ENCODE peak calls at places on chromosomes 16 and 17, in ten cellular contexts. H is iPS DF 6.9, U is mucosa of descending colon, O is Caco-2, L is sigmoid colon, W is GM23248, R is thoracic aorta, Z is cardiac muscle cell, I is ovary, X is aorta. Y is an unnamed sample.

GRCh38 chr16:29675811-29676643 is 3.0 kb upstream of the QPRT start:
- DNase-seq in L (no peak), H (no peak), I (no peak), U (no peak), Z (peak; percentile 56), R (no peak), W (peak; percentile 30), O (no peak), X (no peak), Y (no peak)

GRCh38 chr17:50117202-50118040 is 12.5 kb downstream of the SAMD14 start:
- DNase-seq in X (no peak), U (peak; percentile 80), H (no peak), I (peak; percentile 63), O (peak; percentile 53), Z (peak; percentile 90), L (no peak), R (no peak), W (peak; percentile 84), Y (peak; percentile 72)

GRCh38 chr16:79776243-79776884 is 175.8 kb upstream of the MAF start:
- DNase-seq in R (no peak), O (no peak), Z (no peak), W (peak; percentile 39), H (no peak), I (peak; percentile 71), L (peak; percentile 84), U (no peak), X (no peak), Y (peak; percentile 42)

GRCh38 chr17:60231691-60232090 is 81.9 kb downstream of the CA4 start:
- DNase-seq in W (peak; percentile 90), R (no peak), I (no peak), U (no peak), X (no peak), Z (no peak), L (no peak), H (no peak), O (no peak), Y (no peak)

GRCh38 chr17:61144876-61145564 is 254.6 kb upstream of the TBX2 start:
- DNase-seq in R (no peak), H (no peak), I (no peak), U (no peak), X (no peak), O (no peak), Z (peak; percentile 52), L (no peak), W (no peak), Y (no peak)

GRCh38 chr17:51000835-51001638 is 119.6 kb downstream of the SPAG9 start:
- DNase-seq in R (no peak), U (no peak), H (peak; percentile 13), X (no peak), O (no peak), L (no peak), W (peak; percentile 81), I (no peak), Z (peak; percentile 73), Y (no peak)

GRCh38 chr16:88723507-88723887 is 17.2 kb downstream of the CTU2 start:
- DNase-seq in R (no peak), L (no peak), W (no peak), O (no peak), U (no peak), I (no peak), Z (no peak), X (no peak), H (no peak), Y (no peak)

GRCh38 chr16:48687421-48688038 is 77.5 kb upstream of the N4BP1 start:
- DNase-seq in O (peak; percentile 62), X (peak; percentile 52), R (no peak), Z (peak; percentile 82), U (peak; percentile 25), I (peak; percentile 12), L (no peak), W (peak; percentile 83), H (peak; percentile 47), Y (peak; percentile 18)

GRCh38 chr16:35841632-35842031 is 2382.2 kb downstream of the TP53TG3F start:
- DNase-seq in X (no peak), R (no peak), W (no peak), H (no peak), L (no peak), I (no peak), Z (no peak), U (no peak), O (no peak), Y (no peak)
- H3K9me3 ChIP-seq in X (peaks cover 2% of the 10 kb centered on the region), R (no peaks in the 10 kb centered on the region), W (no peaks in the 10 kb centered on the region), H (peaks cover 4% of the 10 kb centered on the region), L (no peaks in the 10 kb centered on the region), I (no peaks in the 10 kb centered on the region), Z (peaks cover 2% of the 10 kb centered on the region), U (peaks cover 66% of the 10 kb centered on the region), O (no peaks in the 10 kb centered on the region), Y (no peaks in the 10 kb centered on the region)

GRCh38 chr16:76456016-76456415 is 178.8 kb downstream of the CNTNAP4 start:
- DNase-seq in X (no peak), O (no peak), U (no peak), L (no peak), Z (no peak), H (no peak), I (no peak), R (no peak), W (no peak), Y (no peak)
- H3K4me3 ChIP-seq in X (no peak overlapping the region), O (no peak overlapping the region), U (no peak overlapping the region), L (no peak overlapping the region), Z (no peak overlapping the region), H (no peak overlapping the region), I (no peak overlapping the region), R (no peak overlapping the region), W (no peak overlapping the region), Y (no peak overlapping the region)

DNA sequence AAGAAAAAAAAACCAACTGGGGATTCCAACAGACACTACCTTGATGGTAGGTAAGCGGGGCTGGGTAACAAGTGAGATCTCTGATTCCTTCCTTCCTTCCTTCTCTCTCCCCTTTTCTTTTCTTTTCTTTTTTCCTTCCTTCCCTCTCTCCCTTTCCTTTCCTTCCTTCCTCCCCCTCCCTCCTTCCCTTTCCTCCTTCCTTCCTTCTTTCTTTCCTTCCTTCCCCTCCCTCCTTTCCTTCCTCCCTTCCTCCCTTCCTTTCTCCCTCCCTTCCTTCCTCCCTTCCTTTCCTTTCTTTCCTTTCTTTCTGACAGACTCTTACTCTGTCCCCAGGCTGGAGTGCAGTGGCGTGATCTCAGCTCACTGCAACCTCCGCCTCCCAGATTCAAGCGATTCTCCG is 20.0 kb downstream of the OR2C1 start:
- DNase-seq in O (no peak), X (no peak), I (no peak), L (no peak), R (no peak), Z (no peak), U (no peak), H (no peak), W (no peak), Y (no peak)
- H3K9me3 ChIP-seq in O (no peaks in the 10 kb centered on the region), X (peaks cover 28% of the 10 kb centered on the region), I (peaks cover 12% of the 10 kb centered on the region), L (peaks cover 47% of the 10 kb centered on the region), R (peaks cover 74% of the 10 kb centered on the region), Z (peaks cover 3% of the 10 kb centered on the region), U (peaks cover 65% of the 10 kb centered on the region), H (peaks cover 4% of the 10 kb centered on the region), W (no peaks in the 10 kb centered on the region), Y (peaks cover 82% of the 10 kb centered on the region)

GRCh38 chr16:20410153-20410723 is 904 bp downstream of the ACSM5 start:
- DNase-seq in I (no peak), U (no peak), O (no peak), W (no peak), H (no peak), R (no peak), X (no peak), L (no peak), Z (no peak), Y (no peak)
- H3K4me3 ChIP-seq in I (no peak overlapping the region), U (no peak overlapping the region), O (no peak overlapping the region), W (no peak overlapping the region), H (no peak overlapping the region), R (no peak overlapping the region), X (no peak overlapping the region), L (no peak overlapping the region), Z (no peak overlapping the region), Y (peak overlapping the region; percentile 9)